ENCODE peak calls at places on chromosome 3, in eight cellular contexts. T, A, M, J, H, Z, E and S are unnamed samples.
A peak's percentile ranks its signal among the peaks of the same experiment; 100 is the strongest.

GRCh38 chr3:98329392-98330124 is 24.1 kb upstream of the OR5K4 start:
- DNase-seq in T (peak; percentile 26), A (peak; percentile 20), M (peak; percentile 57), J (peak; percentile 56), H (peak; percentile 21), Z (peak; percentile 39), E (no peak), S (peak; percentile 69)

GRCh38 chr3:115615451-115615850 is 7.9 kb upstream of the GAP43 start:
- DNase-seq in T (no peak), A (no peak), M (no peak), J (no peak), H (no peak), Z (no peak), E (no peak), S (no peak)

GRCh38 chr3:190384241-190384863 is 3.6 kb upstream of the CLDN16 start:
- DNase-seq in T (peak; percentile 39), A (peak; percentile 61), M (peak; percentile 27), J (no peak), H (peak; percentile 30), Z (no peak), E (no peak), S (peak; percentile 39)

GRCh38 chr3:145650170-145650569 is 510.8 kb downstream of the PLOD2 start:
- DNase-seq in T (no peak), A (no peak), M (no peak), J (no peak), H (no peak), Z (no peak), E (no peak), S (no peak)

GRCh38 chr3:160434071-160434470 is 15.5 kb downstream of the TRIM59 start:
- DNase-seq in T (no peak), A (peak; percentile 76), M (peak; percentile 2), J (no peak), H (no peak), Z (no peak), E (no peak), S (no peak)

GRCh38 chr3:110789315-110789714 is 282.3 kb upstream of the NECTIN3 start:
- DNase-seq in T (no peak), A (peak; percentile 75), M (no peak), J (no peak), H (no peak), Z (no peak), E (no peak), S (no peak)

GRCh38 chr3:122011396-122011795 is 10.7 kb downstream of the ILDR1 start:
- DNase-seq in T (no peak), A (no peak), M (no peak), J (no peak), H (no peak), Z (no peak), E (no peak), S (no peak)

GRCh38 chr3:24349367-24350019 is 145.2 kb downstream of the THRB start:
- DNase-seq in T (no peak), A (no peak), M (no peak), J (no peak), H (no peak), Z (no peak), E (no peak), S (no peak)

GRCh38 chr3:52328536-52329080 is 12.5 kb downstream of the DNAH1 start:
- DNase-seq in T (no peak), A (no peak), M (no peak), J (no peak), H (no peak), Z (no peak), E (no peak), S (no peak)

GRCh38 chr3:52325686-52326085 is 9.6 kb downstream of the DNAH1 start:
- DNase-seq in T (no peak), A (no peak), M (no peak), J (no peak), H (no peak), Z (no peak), E (no peak), S (no peak)

GRCh38 chr3:52327486-52328290 is 11.6 kb downstream of the DNAH1 start:
- DNase-seq in T (no peak), A (no peak), M (no peak), J (no peak), H (no peak), Z (no peak), E (no peak), S (no peak)

GRCh38 chr3:52324676-52325075 is 8.6 kb downstream of the DNAH1 start:
- DNase-seq in T (no peak), A (no peak), M (no peak), J (no peak), H (no peak), Z (no peak), E (no peak), S (no peak)

GRCh38 chr3:52326976-52327375 is 10.9 kb downstream of the DNAH1 start:
- DNase-seq in T (no peak), A (no peak), M (no peak), J (no peak), H (no peak), Z (no peak), E (no peak), S (no peak)
- TF ChIP-seq CTCF in T (no peak), A (no peak), M (no peak), J (no peak), H (no peak), Z (no peak), E (no peak), S (no peak)

DNA sequence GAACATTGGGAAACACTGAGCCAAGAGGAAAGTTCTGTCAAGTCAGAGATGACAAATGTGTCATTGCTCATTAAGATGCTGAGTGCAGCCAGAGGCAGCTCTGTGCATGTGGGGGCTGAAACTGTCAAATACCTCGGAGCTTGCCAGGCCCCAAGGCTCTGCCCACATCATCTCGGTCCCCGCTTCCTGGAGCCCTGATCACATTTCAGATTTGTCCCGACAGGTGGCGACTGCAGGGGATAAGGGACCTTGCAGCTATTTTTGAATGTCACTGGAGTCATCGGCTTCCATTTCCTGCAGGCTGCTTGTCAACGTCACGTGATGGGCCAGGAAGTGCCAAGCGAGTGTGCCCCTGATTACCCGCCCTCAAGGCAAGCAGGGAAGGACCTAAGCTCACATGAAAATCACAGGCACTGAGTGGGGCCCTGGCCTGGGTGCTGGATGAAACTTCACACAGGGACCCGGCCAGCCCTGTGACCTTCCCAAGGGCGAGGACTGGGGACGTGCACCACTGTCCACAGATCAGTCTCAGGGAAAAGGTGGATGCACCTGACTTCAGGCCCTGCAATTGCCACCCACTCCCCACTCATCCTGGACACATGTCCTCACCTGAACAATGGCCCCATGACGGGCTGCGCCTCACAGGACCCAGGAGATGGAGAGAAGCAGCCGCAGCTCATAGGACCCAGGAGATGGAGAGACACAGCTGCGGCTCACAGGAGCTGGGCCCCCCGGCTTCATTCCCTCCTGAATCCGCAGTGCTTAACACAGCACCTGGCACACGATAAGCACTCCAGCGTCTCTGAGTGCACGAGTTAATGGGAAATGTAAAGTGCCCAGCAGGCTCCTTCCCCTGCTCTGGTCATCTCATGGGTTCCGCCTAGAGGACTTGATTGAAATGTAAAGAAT is 73.4 kb downstream of the NUP210 start:
- DNase-seq in T (no peak), A (no peak), M (peak; percentile 56), J (peak; percentile 28), H (no peak), Z (peak; percentile 58), E (no peak), S (peak; percentile 93)
- TF ChIP-seq CTCF in T (no peak), A (no peak), M (no peak), J (peak; percentile 19), H (no peak), Z (no peak), E (no peak), S (peak; percentile 50)

DNA sequence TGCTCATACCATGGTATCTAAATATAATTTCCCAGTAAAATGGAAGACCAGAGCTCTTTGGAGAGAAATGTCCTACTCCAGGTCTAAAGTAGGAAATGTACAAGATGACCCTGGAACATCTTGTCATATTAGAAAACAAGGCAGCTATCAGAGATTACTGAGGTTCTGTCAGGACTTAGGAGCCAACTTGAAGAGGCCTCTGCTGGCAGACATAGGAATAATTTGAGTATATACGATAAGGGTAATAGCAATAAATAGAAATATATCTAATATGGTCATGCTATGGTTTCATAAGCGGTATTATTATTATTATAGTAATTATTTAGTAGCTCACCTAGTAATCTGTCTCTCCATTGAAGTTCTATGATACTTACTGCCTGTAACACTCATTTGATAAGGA is 224.2 kb downstream of the SOX2 start:
- DNase-seq in T (no peak), A (no peak), M (no peak), J (no peak), H (no peak), Z (no peak), E (no peak), S (no peak)
- TF ChIP-seq CTCF in T (peak; percentile 7), A (no peak), M (no peak), J (no peak), H (no peak), Z (no peak), E (no peak), S (no peak)

GRCh38 chr3:163490119-163490518 is 1588.2 kb downstream of the SI start:
- DNase-seq in T (no peak), A (peak; percentile 2), M (peak; percentile 45), J (peak; percentile 24), H (no peak), Z (peak; percentile 79), E (no peak), S (peak; percentile 45)
- TF ChIP-seq CTCF in T (peak; percentile 51), A (peak; percentile 6), M (peak; percentile 42), J (peak; percentile 48), H (peak; percentile 61), Z (peak; percentile 64), E (peak; percentile 50), S (no peak)

DNA sequence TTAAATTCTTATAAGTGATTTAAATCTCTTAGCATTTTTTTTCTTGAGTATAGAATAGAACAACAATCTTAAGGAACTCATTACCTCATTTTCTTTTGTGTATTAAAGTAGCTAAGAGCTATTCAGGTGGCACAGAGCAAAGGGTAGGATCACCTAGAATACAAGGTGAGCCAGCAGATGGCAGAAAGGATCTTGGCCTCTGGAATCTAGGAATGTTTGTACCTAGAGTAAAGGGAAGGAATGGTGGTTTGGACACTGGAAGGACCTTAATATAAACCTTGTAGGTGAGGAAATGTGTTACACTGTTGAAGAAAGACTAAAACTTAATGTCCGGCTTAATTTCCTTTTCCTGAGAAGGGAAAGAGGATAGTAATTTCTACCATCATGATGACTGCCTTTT is 89.0 kb downstream of the GHSR start:
- DNase-seq in T (no peak), A (no peak), M (no peak), J (no peak), H (no peak), Z (no peak), E (no peak), S (no peak)
- TF ChIP-seq CTCF in T (no peak), A (no peak), M (no peak), J (no peak), H (no peak), Z (no peak), E (no peak), S (no peak)

GRCh38 chr3:41448396-41448795 is 249.1 kb downstream of the CTNNB1 start:
- DNase-seq in T (no peak), A (no peak), M (no peak), J (no peak), H (no peak), Z (no peak), E (no peak), S (no peak)
- TF ChIP-seq CTCF in T (peak; percentile 11), A (no peak), M (no peak), J (no peak), H (no peak), Z (no peak), E (no peak), S (no peak)